ENCODE peak calls at places on chromosomes 7 and 10, in four cellular contexts. Z is AG09319; H is HFFc6; U is stimulated activated CD4-positive, alpha-beta T cell treated with anti-CD3 and anti-CD28 coated beads, Interleukin-15, amount 100 ng/mL, for 1 hour. F is an unnamed sample.

GRCh38 chr10:1465421-1465902 is 271.9 kb downstream of the ADARB2 start:
- DNase-seq in Z (no peak), H (no peak), U (no peak), F (no peak)

GRCh38 chr10:110644598-110645462 is 694 bp downstream of the RBM20 start:
- DNase-seq in Z (no peak), H (no peak), U (no peak), F (no peak)

GRCh38 chr10:30114871-30115270 is 55.5 kb upstream of the JCAD start:
- DNase-seq in Z (no peak), H (no peak), U (no peak), F (no peak)

GRCh38 chr10:22761569-22762220 is 47.3 kb upstream of the PIP4K2A start:
- DNase-seq in Z (no peak), H (peak), U (no peak), F (no peak)

GRCh38 chr7:137109966-137110930 is 233.3 kb downstream of the PTN start:
- DNase-seq in Z (no peak), H (no peak), U (no peak), F (no peak)

GRCh38 chr7:81956520-81956919 is 186.7 kb upstream of the HGF start:
- DNase-seq in Z (peak), H (peak), U (no peak), F (no peak)

GRCh38 chr10:133401981-133402725 is 8.2 kb downstream of the MTG1 start:
- DNase-seq in Z (no peak), H (no peak), U (no peak), F (no peak)

GRCh38 chr7:142110098-142110497 is 1.4 kb upstream of the MGAM2 start:
- DNase-seq in Z (no peak), H (no peak), U (no peak), F (no peak)

GRCh38 chr10:125123363-125124113 is 36.8 kb downstream of the CTBP2 start:
- DNase-seq in Z (no peak), H (peak), U (no peak), F (peak)

GRCh38 chr10:97399843-97400545 is 1.1 kb downstream of the RRP12 start:
- DNase-seq in Z (no peak), H (peak), U (no peak), F (no peak)

GRCh38 chr10:110083884-110084283 is 76.1 kb downstream of the ADD3 start:
- DNase-seq in Z (no peak), H (no peak), U (no peak), F (no peak)

GRCh38 chr7:158389514-158390425 is 197.9 kb downstream of the PTPRN2 start:
- DNase-seq in Z (no peak), H (no peak), U (no peak), F (no peak)

GRCh38 chr7:23928391-23928790 is 218.4 kb downstream of the STK31 start:
- DNase-seq in Z (no peak), H (no peak), U (no peak), F (no peak)

GRCh38 chr7:51633596-51633995 is 317.0 kb upstream of the COBL start:
- DNase-seq in Z (no peak), H (no peak), U (no peak), F (no peak)

GRCh38 chr7:35691827-35692307 is 3.1 kb downstream of the HERPUD2 start:
- DNase-seq in Z (no peak), H (no peak), U (no peak), F (no peak)

GRCh38 chr7:145884716-145885514 is 231.7 kb upstream of the CNTNAP2 start:
- DNase-seq in Z (no peak), H (no peak), U (no peak), F (no peak)

GRCh38 chr7:27138987-27139334 is 4.5 kb downstream of the HOXA5 start:
- DNase-seq in Z (no peak), H (no peak), U (no peak), F (peak)

GRCh38 chr10:4353964-4354363 is 472.0 kb upstream of the AKR1E2 start:
- DNase-seq in Z (no peak), H (peak), U (no peak), F (no peak)

GRCh38 chr7:86815556-86815955 is 171.8 kb downstream of the GRM3 start:
- DNase-seq in Z (no peak), H (no peak), U (no peak), F (no peak)

GRCh38 chr7:103640031-103640779 is 194.2 kb upstream of the SLC26A5 start:
- DNase-seq in Z (no peak), H (peak), U (no peak), F (no peak)

GRCh38 chr7:18387191-18387720 is 108.3 kb upstream of the HDAC9 start:
- DNase-seq in Z (no peak), H (no peak), U (no peak), F (no peak)

GRCh38 chr10:132624847-132625839 is 87.6 kb downstream of the INPP5A start:
- DNase-seq in Z (no peak), H (no peak), U (no peak), F (no peak)

GRCh38 chr7:33554576-33554975 is 350.8 kb upstream of the BMPER start:
- DNase-seq in Z (no peak), H (no peak), U (no peak), F (no peak)

GRCh38 chr7:121994625-121995410 is 121.9 kb downstream of the PTPRZ1 start:
- DNase-seq in Z (peak), H (peak), U (peak), F (peak)

GRCh38 chr7:101819183-101819582 is 1.8 kb downstream of the CUX1 start:
- DNase-seq in Z (no peak), H (no peak), U (no peak), F (no peak)

GRCh38 chr10:72322280-72323058 is 32.2 kb downstream of the DNAJB12 start:
- DNase-seq in Z (no peak), H (no peak), U (no peak), F (no peak)

GRCh38 chr10:48639646-48640045 is 34.8 kb upstream of the ARHGAP22 start:
- DNase-seq in Z (no peak), H (no peak), U (no peak), F (no peak)

GRCh38 chr10:24465899-24466615 is 257.1 kb downstream of the KIAA1217 start:
- DNase-seq in Z (no peak), H (peak), U (no peak), F (no peak)

GRCh38 chr7:44975331-44976039 is 3.3 kb downstream of the MYO1G start:
- DNase-seq in Z (no peak), H (no peak), U (no peak), F (no peak)

GRCh38 chr7:21256310-21256877 is 171.5 kb upstream of the SP4 start:
- DNase-seq in Z (no peak), H (peak), U (no peak), F (no peak)

GRCh38 chr10:118764195-118764594 is 9.4 kb upstream of the CACUL1 start:
- DNase-seq in Z (no peak), H (no peak), U (no peak), F (no peak)

GRCh38 chr10:106925187-106925586 is 239.3 kb downstream of the SORCS1 start:
- DNase-seq in Z (no peak), H (no peak), U (no peak), F (no peak)

F was measured in breast epithelium.